ENCODE peak calls at places on chromosomes 5 and 9, in ten cellular contexts. V, U, B, E, D, L, A, I, K and N are unnamed samples.
A peak's percentile ranks its signal among the peaks of the same experiment; 100 is the strongest.

GRCh38 chr5:150457112-150457511 is 7.6 kb upstream of the RPS14 start:
- DNase-seq in V (peak; percentile 62), U (no peak), B (no peak), E (no peak), D (no peak), L (no peak), A (no peak), I (no peak), K (no peak), N (no peak)

GRCh38 chr5:142814122-142814521 is 43.9 kb downstream of the ARHGAP26 start:
- DNase-seq in V (no peak), U (no peak), B (peak; percentile 44), E (no peak), D (no peak), L (no peak), A (no peak), I (no peak), K (no peak), N (no peak)

GRCh38 chr5:110075656-110076055 is 385.9 kb downstream of the MAN2A1 start:
- DNase-seq in V (no peak), U (no peak), B (no peak), E (no peak), D (no peak), L (no peak), A (no peak), I (no peak), K (no peak), N (no peak)

GRCh38 chr5:172451771-172452197 is 2.5 kb downstream of the SH3PXD2B start:
- DNase-seq in V (no peak), U (no peak), B (no peak), E (peak; percentile 39), D (no peak), L (no peak), A (peak; percentile 13), I (no peak), K (peak; percentile 62), N (no peak)

GRCh38 chr5:139843991-139844390 is 48.4 kb downstream of the PSD2 start:
- DNase-seq in V (no peak), U (no peak), B (no peak), E (no peak), D (no peak), L (no peak), A (no peak), I (no peak), K (no peak), N (no peak)

GRCh38 chr9:83986223-83986622 is 5.6 kb downstream of the RMI1 start:
- DNase-seq in V (peak; percentile 22), U (no peak), B (no peak), E (no peak), D (no peak), L (no peak), A (no peak), I (no peak), K (no peak), N (no peak)

GRCh38 chr5:150846651-150847333 is 471 bp downstream of the IRGM start:
- DNase-seq in V (peak; percentile 97), U (peak; percentile 14), B (peak; percentile 42), E (peak; percentile 56), D (peak; percentile 34), L (peak; percentile 80), A (peak; percentile 68), I (peak; percentile 71), K (peak; percentile 22), N (no peak)

GRCh38 chr9:127854169-127854833 is at the start of gene ENG:
- DNase-seq in V (peak; percentile 55), U (no peak), B (peak; percentile 50), E (no peak), D (peak; percentile 62), L (peak; percentile 85), A (peak; percentile 41), I (no peak), K (peak; percentile 77), N (no peak)

GRCh38 chr9:89641980-89642379 is 37.2 kb downstream of the GADD45G start:
- DNase-seq in V (no peak), U (no peak), B (no peak), E (no peak), D (no peak), L (no peak), A (no peak), I (no peak), K (no peak), N (no peak)

GRCh38 chr5:132256086-132256782 is 1.3 kb upstream of the PDLIM4 start:
- DNase-seq in V (no peak), U (no peak), B (peak; percentile 17), E (no peak), D (no peak), L (no peak), A (no peak), I (no peak), K (no peak), N (no peak)

GRCh38 chr5:172592881-172593280 is 48.2 kb upstream of the NEURL1B start:
- DNase-seq in V (no peak), U (no peak), B (no peak), E (no peak), D (no peak), L (no peak), A (no peak), I (no peak), K (no peak), N (no peak)

GRCh38 chr9:114283551-114284111 is 39.3 kb upstream of the ORM1 start:
- DNase-seq in V (no peak), U (no peak), B (no peak), E (no peak), D (peak; percentile 6), L (no peak), A (no peak), I (no peak), K (peak; percentile 15), N (no peak)

GRCh38 chr9:114774504-114774903 is 31.3 kb downstream of the TNFSF15 start:
- DNase-seq in V (no peak), U (no peak), B (no peak), E (no peak), D (no peak), L (no peak), A (no peak), I (no peak), K (no peak), N (no peak)

GRCh38 chr9:130017035-130017909 is 25.7 kb downstream of the FNBP1 start:
- DNase-seq in V (no peak), U (no peak), B (no peak), E (no peak), D (no peak), L (no peak), A (no peak), I (no peak), K (no peak), N (no peak)

GRCh38 chr9:17578577-17578910 is 322 bp upstream of the SH3GL2 start:
- DNase-seq in V (no peak), U (no peak), B (no peak), E (no peak), D (no peak), L (no peak), A (no peak), I (no peak), K (no peak), N (no peak)

GRCh38 chr9:137697193-137697592 is 78.4 kb downstream of the EHMT1 start:
- DNase-seq in V (no peak), U (no peak), B (no peak), E (no peak), D (no peak), L (peak; percentile 69), A (no peak), I (no peak), K (no peak), N (no peak)

GRCh38 chr5:54738118-54738972 is 220.8 kb downstream of the SNX18 start:
- DNase-seq in V (peak; percentile 30), U (no peak), B (peak; percentile 30), E (no peak), D (no peak), L (no peak), A (no peak), I (no peak), K (no peak), N (no peak)

GRCh38 chr9:3441197-3441816 is 84.5 kb downstream of the RFX3 start:
- DNase-seq in V (peak; percentile 27), U (no peak), B (no peak), E (no peak), D (peak; percentile 43), L (peak; percentile 28), A (peak; percentile 50), I (peak; percentile 35), K (no peak), N (no peak)

GRCh38 chr9:133874061-133874638 is 118.0 kb downstream of the VAV2 start:
- DNase-seq in V (no peak), U (no peak), B (no peak), E (peak; percentile 38), D (no peak), L (peak; percentile 80), A (no peak), I (no peak), K (no peak), N (no peak)

GRCh38 chr9:4415281-4415680 is 75.0 kb upstream of the SLC1A1 start:
- DNase-seq in V (no peak), U (no peak), B (no peak), E (no peak), D (no peak), L (no peak), A (no peak), I (no peak), K (no peak), N (no peak)

GRCh38 chr5:133467712-133468463 is 144.5 kb downstream of the FSTL4 start:
- DNase-seq in V (no peak), U (no peak), B (no peak), E (no peak), D (no peak), L (no peak), A (no peak), I (no peak), K (no peak), N (no peak)

GRCh38 chr9:79616013-79616412 is 44.2 kb downstream of the TLE4 start:
- DNase-seq in V (no peak), U (no peak), B (no peak), E (no peak), D (no peak), L (no peak), A (no peak), I (no peak), K (no peak), N (no peak)

GRCh38 chr9:125867752-125868400 is 120.7 kb downstream of the PBX3 start:
- DNase-seq in V (no peak), U (no peak), B (no peak), E (no peak), D (no peak), L (no peak), A (no peak), I (no peak), K (no peak), N (no peak)

GRCh38 chr9:72952394-72952720 is 496 bp downstream of the ALDH1A1 start:
- DNase-seq in V (no peak), U (no peak), B (no peak), E (no peak), D (no peak), L (no peak), A (no peak), I (no peak), K (no peak), N (no peak)

GRCh38 chr5:132662925-132663770 is 5.2 kb downstream of the IL13 start:
- DNase-seq in V (no peak), U (no peak), B (no peak), E (no peak), D (no peak), L (no peak), A (peak; percentile 80), I (peak; percentile 37), K (no peak), N (no peak)

GRCh38 chr5:92421937-92422336 is 1038.8 kb upstream of the ARRDC3 start:
- DNase-seq in V (peak; percentile 31), U (no peak), B (no peak), E (no peak), D (no peak), L (no peak), A (no peak), I (no peak), K (no peak), N (no peak)